ENCODE peak calls at places on chromosomes 6 and 20, in eight cellular contexts. S is activated CD8-positive, alpha-beta T cell treated with anti-CD3 and anti-CD28 coated beads for 36 hours; U is NCI-H345; G is activated T-cell treated with anti-CD3 and anti-CD28 coated beads, Interleukin-2, amount 50 U/mL, for 1 hour; A is tibial nerve; E is left cardiac atrium; H is B cell; N is iPS-NIHi11. T is an unnamed sample.
A peak's percentile ranks its signal among the peaks of the same experiment; 100 is the strongest.

GRCh38 chr6:133724726-133725125 is 164.2 kb upstream of the TCF21 start:
- DNase-seq in S (no peak), U (no peak), G (no peak), A (no peak), E (no peak), H (no peak), N (no peak), T (no peak)

GRCh38 chr6:133170602-133171001 is 70.6 kb upstream of the EYA4 start:
- DNase-seq in S (no peak), U (no peak), G (no peak), A (no peak), E (no peak), H (no peak), N (no peak), T (no peak)

GRCh38 chr6:11350294-11350693 is 117.8 kb upstream of the NEDD9 start:
- DNase-seq in S (peak; percentile 32), U (no peak), G (no peak), A (no peak), E (no peak), H (no peak), N (no peak), T (no peak)

GRCh38 chr6:141077355-141078333 is 1055.1 kb upstream of the GJE1 start:
- DNase-seq in S (peak; percentile 31), U (peak; percentile 11), G (no peak), A (no peak), E (no peak), H (no peak), N (peak; percentile 54), T (peak; percentile 44)

GRCh38 chr20:59220161-59220560 is 56.5 kb downstream of the ZNF831 start:
- DNase-seq in S (no peak), U (no peak), G (no peak), A (no peak), E (no peak), H (no peak), N (no peak), T (no peak)

GRCh38 chr20:25257756-25258462 is 10.0 kb downstream of the PYGB start:
- DNase-seq in S (no peak), U (no peak), G (no peak), A (no peak), E (no peak), H (no peak), N (no peak), T (no peak)

GRCh38 chr6:136014454-136015421 is 163.2 kb downstream of the PDE7B start:
- DNase-seq in S (no peak), U (no peak), G (no peak), A (no peak), E (peak; percentile 24), H (no peak), N (no peak), T (no peak)

GRCh38 chr6:10838794-10839333 is 525 bp upstream of the MAK start:
- DNase-seq in S (peak; percentile 55), U (no peak), G (no peak), A (no peak), E (no peak), H (no peak), N (peak; percentile 15), T (no peak)

GRCh38 chr6:137157601-137158000 is 15.8 kb downstream of the IL22RA2 start:
- DNase-seq in S (no peak), U (peak; percentile 57), G (no peak), A (no peak), E (no peak), H (no peak), N (no peak), T (no peak)

GRCh38 chr6:113449051-113449450 is 408.1 kb upstream of the MARCKS start:
- DNase-seq in S (no peak), U (no peak), G (no peak), A (no peak), E (no peak), H (no peak), N (no peak), T (no peak)

GRCh38 chr6:144161970-144162369 is 11.7 kb downstream of the STX11 start:
- DNase-seq in S (no peak), U (no peak), G (no peak), A (no peak), E (no peak), H (no peak), N (no peak), T (no peak)

GRCh38 chr6:47671777-47672176 is 26.6 kb upstream of the ADGRF4 start:
- DNase-seq in S (no peak), U (no peak), G (no peak), A (no peak), E (no peak), H (no peak), N (no peak), T (no peak)

GRCh38 chr20:12311102-12311865 is 393.6 kb downstream of the BTBD3 start:
- DNase-seq in S (no peak), U (no peak), G (no peak), A (no peak), E (no peak), H (no peak), N (no peak), T (no peak)

GRCh38 chr20:25296094-25297093 is 48.5 kb downstream of the PYGB start:
- DNase-seq in S (peak; percentile 51), U (peak; percentile 19), G (peak; percentile 33), A (no peak), E (no peak), H (no peak), N (peak; percentile 57), T (peak; percentile 71)

GRCh38 chr6:31270788-31271640 is 878 bp downstream of the HLA-C start:
- DNase-seq in S (peak; percentile 66), U (peak; percentile 15), G (peak; percentile 44), A (peak; percentile 27), E (peak; percentile 86), H (peak; percentile 72), N (peak; percentile 44), T (no peak)

GRCh38 chr20:62739581-62740285 is 31.1 kb downstream of the NTSR1 start:
- DNase-seq in S (peak; percentile 64), U (no peak), G (peak; percentile 54), A (no peak), E (peak; percentile 41), H (no peak), N (no peak), T (peak; percentile 65)

GRCh38 chr6:11069760-11070159 is 23.9 kb upstream of the SMIM13 start:
- DNase-seq in S (no peak), U (no peak), G (no peak), A (no peak), E (no peak), H (no peak), N (no peak), T (no peak)

GRCh38 chr6:80789912-80790635 is 683.6 kb downstream of the BCKDHB start:
- DNase-seq in S (no peak), U (no peak), G (no peak), A (no peak), E (no peak), H (no peak), N (no peak), T (no peak)

GRCh38 chr6:68044264-68044663 is 590.8 kb upstream of the ADGRB3 start:
- DNase-seq in S (no peak), U (no peak), G (no peak), A (no peak), E (no peak), H (no peak), N (no peak), T (no peak)

GRCh38 chr20:63106108-63106764 is 99.5 kb upstream of the BHLHE23 start:
- DNase-seq in S (no peak), U (peak; percentile 69), G (no peak), A (no peak), E (peak; percentile 58), H (no peak), N (no peak), T (no peak)

GRCh38 chr20:3406481-3407425 is 716 bp downstream of the DNAAF9 start:
- DNase-seq in S (peak; percentile 20), U (peak; percentile 66), G (peak; percentile 21), A (no peak), E (peak; percentile 69), H (peak; percentile 57), N (peak; percentile 58), T (peak; percentile 52)

GRCh38 chr20:3887870-3888614 is 1.1 kb upstream of the PANK2 start:
- DNase-seq in S (no peak), U (peak; percentile 43), G (no peak), A (no peak), E (peak; percentile 30), H (no peak), N (no peak), T (no peak)

GRCh38 chr6:121770943-121771342 is 335.5 kb downstream of the GJA1 start:
- DNase-seq in S (no peak), U (no peak), G (no peak), A (no peak), E (no peak), H (no peak), N (no peak), T (no peak)

GRCh38 chr6:36387440-36388303 is at the start of gene ETV7:
- DNase-seq in S (peak; percentile 49), U (no peak), G (peak; percentile 40), A (no peak), E (peak; percentile 29), H (peak; percentile 69), N (peak; percentile 57), T (no peak)

GRCh38 chr6:37433657-37434271 is 743 bp downstream of the CMTR1 start:
- DNase-seq in S (peak; percentile 72), U (no peak), G (no peak), A (no peak), E (no peak), H (peak; percentile 26), N (no peak), T (no peak)

GRCh38 chr6:169145991-169146501 is 107.6 kb downstream of the THBS2 start:
- DNase-seq in S (no peak), U (no peak), G (no peak), A (no peak), E (no peak), H (no peak), N (no peak), T (no peak)

GRCh38 chr6:20447157-20447556 is 45.5 kb downstream of the E2F3 start:
- DNase-seq in S (no peak), U (no peak), G (no peak), A (no peak), E (no peak), H (no peak), N (no peak), T (no peak)

GRCh38 chr20:17822039-17822438 is 122.3 kb downstream of the BANF2 start:
- DNase-seq in S (no peak), U (no peak), G (no peak), A (no peak), E (no peak), H (no peak), N (no peak), T (no peak)

GRCh38 chr20:39812116-39812515 is 850.0 kb downstream of the DHX35 start:
- DNase-seq in S (no peak), U (peak; percentile 48), G (no peak), A (no peak), E (no peak), H (no peak), N (no peak), T (no peak)

GRCh38 chr6:43509142-43509983 is 783 bp downstream of the LRRC73 start:
- DNase-seq in S (no peak), U (no peak), G (no peak), A (no peak), E (no peak), H (no peak), N (peak; percentile 29), T (no peak)

GRCh38 chr20:30500829-30501440 is 756.5 kb upstream of the DEFB115 start:
- DNase-seq in S (no peak), U (no peak), G (no peak), A (no peak), E (no peak), H (no peak), N (no peak), T (no peak)